ENCODE peak calls at places on chromosomes 7 and 10, in seven cellular contexts. H is SK-N-SH, D is A549, B is GM23338, W is HCT116, T is HepG2, M is HL-60. X is an unnamed sample.

GRCh38 chr7:135441791-135442190 is 68.1 kb downstream of the CNOT4 start:
- DNase-seq in H (no peak), D (peak), B (no peak), W (peak), T (no peak), M (no peak), X (peak)

GRCh38 chr10:70430489-70431445 is 10.7 kb downstream of the NODAL start:
- DNase-seq in H (no peak), D (no peak), B (peak), W (no peak), T (peak), M (no peak), X (no peak)

GRCh38 chr10:91593366-91593765 is 39.5 kb downstream of the PPP1R3C start:
- DNase-seq in H (no peak), D (no peak), B (no peak), W (no peak), T (no peak), M (no peak), X (no peak)

GRCh38 chr7:22858640-22859561 is 36.3 kb upstream of the TOMM7 start:
- DNase-seq in H (no peak), D (peak), B (no peak), W (peak), T (no peak), M (no peak), X (no peak)

GRCh38 chr10:110392860-110393732 is 88.4 kb upstream of the SMNDC1 start:
- DNase-seq in H (no peak), D (no peak), B (peak), W (no peak), T (no peak), M (no peak), X (no peak)

GRCh38 chr7:138935438-138936079 is 45.6 kb downstream of the KIAA1549 start:
- DNase-seq in H (peak), D (peak), B (no peak), W (peak), T (no peak), M (no peak), X (peak)

GRCh38 chr7:47852330-47853245 is 95.7 kb downstream of the PKD1L1 start:
- DNase-seq in H (peak), D (no peak), B (peak), W (no peak), T (no peak), M (no peak), X (no peak)

GRCh38 chr7:128692623-128693270 is 20.7 kb downstream of the GARIN1A start:
- DNase-seq in H (no peak), D (no peak), B (no peak), W (no peak), T (no peak), M (no peak), X (no peak)

GRCh38 chr10:28463676-28464395 is 69.1 kb upstream of the WAC start:
- DNase-seq in H (no peak), D (no peak), B (no peak), W (no peak), T (no peak), M (peak), X (no peak)

GRCh38 chr7:48443051-48443450 is 271.8 kb downstream of the ABCA13 start:
- DNase-seq in H (no peak), D (no peak), B (no peak), W (no peak), T (no peak), M (no peak), X (no peak)

GRCh38 chr7:28290496-28290895 is 109.9 kb upstream of the JAZF1 start:
- DNase-seq in H (no peak), D (no peak), B (no peak), W (no peak), T (no peak), M (no peak), X (no peak)

GRCh38 chr10:100886099-100886498 is 26.7 kb upstream of the SLF2 start:
- DNase-seq in H (no peak), D (no peak), B (no peak), W (no peak), T (no peak), M (no peak), X (no peak)

GRCh38 chr10:74213571-74214162 is 62.6 kb downstream of the ADK start:
- DNase-seq in H (peak), D (peak), B (peak), W (peak), T (peak), M (peak), X (no peak)

GRCh38 chr7:93284908-93285307 is 52.7 kb downstream of the VPS50 start:
- DNase-seq in H (no peak), D (no peak), B (no peak), W (no peak), T (no peak), M (no peak), X (no peak)

GRCh38 chr10:62765726-62766125 is 38.8 kb upstream of the ADO start:
- DNase-seq in H (no peak), D (no peak), B (no peak), W (no peak), T (no peak), M (no peak), X (no peak)

GRCh38 chr10:14414901-14415300 is 84.2 kb upstream of the FRMD4A start:
- DNase-seq in H (no peak), D (no peak), B (no peak), W (no peak), T (no peak), M (no peak), X (no peak)

GRCh38 chr7:89857767-89858166 is 296.5 kb upstream of the STEAP1 start:
- DNase-seq in H (no peak), D (no peak), B (no peak), W (no peak), T (no peak), M (no peak), X (no peak)

GRCh38 chr7:140417456-140418155 is 13.7 kb downstream of the RAB19 start:
- DNase-seq in H (no peak), D (no peak), B (no peak), W (no peak), T (no peak), M (no peak), X (no peak)

GRCh38 chr10:132692311-132692710 is 93.6 kb downstream of the NKX6-2 start:
- DNase-seq in H (no peak), D (no peak), B (no peak), W (no peak), T (no peak), M (no peak), X (no peak)

GRCh38 chr7:8389898-8390642 is 43.3 kb upstream of the NXPH1 start:
- DNase-seq in H (no peak), D (peak), B (peak), W (peak), T (no peak), M (no peak), X (no peak)

DNA sequence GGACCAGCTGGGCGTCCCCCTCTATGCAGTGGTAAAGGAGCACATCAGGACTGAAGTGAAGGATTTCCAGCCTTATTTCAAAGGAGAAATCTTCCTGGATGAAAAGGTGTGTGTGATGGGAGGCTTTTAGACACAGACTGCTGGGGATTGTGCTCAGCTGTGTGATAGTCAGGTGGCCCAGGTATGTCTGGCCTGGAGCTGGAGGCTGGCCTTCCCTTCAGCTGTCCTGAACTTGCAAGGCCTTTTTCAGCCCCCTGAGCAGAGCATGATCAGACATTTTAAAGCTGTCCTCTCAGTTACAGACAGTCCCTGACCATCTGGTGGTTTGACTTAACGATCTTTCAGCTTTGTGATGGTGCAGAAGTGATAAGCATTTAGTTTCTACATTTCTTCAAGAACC is 17.6 kb downstream of the PRXL2A start:
- DNase-seq in H (no peak), D (no peak), B (no peak), W (no peak), T (no peak), M (no peak), X (no peak)
- TF ChIP-seq REST in H (no peak), D (no peak), B (no peak), W (no peak), T (no peak), M (no peak), X (no peak)

GRCh38 chr10:48470115-48470892 is 134.6 kb downstream of the ARHGAP22 start:
- DNase-seq in H (peak), D (no peak), B (peak), W (no peak), T (no peak), M (no peak), X (no peak)
- TF ChIP-seq REST in H (no peak), D (no peak), B (no peak), W (no peak), T (no peak), M (no peak), X (no peak)

DNA sequence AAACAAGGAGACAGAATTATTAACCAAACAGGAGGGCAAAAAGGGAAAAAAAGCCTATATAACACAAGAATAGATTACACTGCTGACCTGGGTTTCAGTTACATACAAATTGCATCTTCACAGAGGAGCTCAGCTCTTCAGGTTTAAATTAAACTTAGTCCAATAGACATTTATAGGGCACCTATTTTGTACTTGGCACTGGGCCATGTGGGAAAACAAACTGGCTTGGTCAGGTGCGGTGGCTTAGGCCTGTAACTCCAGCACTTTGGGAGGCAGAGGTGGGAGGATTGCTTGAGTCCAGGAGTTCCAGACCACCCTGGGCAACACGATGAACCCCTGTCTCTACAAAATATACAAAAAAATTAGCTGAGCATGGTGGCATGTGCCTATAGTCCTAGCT is 62.3 kb upstream of the CCDC6 start:
- DNase-seq in H (no peak), D (no peak), B (no peak), W (no peak), T (no peak), M (no peak), X (no peak)
- TF ChIP-seq REST in H (no peak), D (no peak), B (no peak), W (no peak), T (no peak), M (no peak), X (no peak)

DNA sequence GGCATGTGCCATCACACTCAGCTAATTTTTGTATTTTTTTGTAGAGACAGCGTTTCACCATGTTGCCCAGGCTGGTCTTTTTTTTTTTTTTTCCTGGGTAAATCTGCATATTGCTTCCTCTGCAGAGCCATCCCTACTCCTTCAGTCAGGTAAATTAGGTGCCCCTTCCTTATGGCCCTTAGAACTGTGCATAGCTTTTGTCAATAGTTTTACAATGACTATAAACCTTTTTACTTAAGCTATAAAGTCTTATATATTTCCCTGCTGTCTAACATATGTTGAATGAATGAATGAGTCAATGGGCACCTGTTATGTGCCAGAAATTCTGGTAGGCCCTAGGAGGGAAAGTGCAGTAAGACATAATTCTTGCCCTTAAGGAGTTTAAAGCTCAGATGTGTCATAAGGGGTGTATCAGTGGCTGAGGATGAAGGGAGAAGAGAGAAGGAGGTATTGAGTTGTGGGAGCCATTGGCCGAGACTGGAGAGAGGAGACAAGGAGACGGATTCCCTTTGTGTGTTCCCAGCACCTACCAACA is 30.6 kb upstream of the UBE2D1 start:
- DNase-seq in H (no peak), D (no peak), B (no peak), W (no peak), T (no peak), M (no peak), X (no peak)
- TF ChIP-seq REST in H (no peak), D (no peak), B (no peak), W (no peak), T (no peak), M (no peak), X (no peak)

GRCh38 chr10:95235676-95236067 is 41.6 kb downstream of the ACSM6 start:
- DNase-seq in H (no peak), D (no peak), B (no peak), W (no peak), T (no peak), M (no peak), X (no peak)

GRCh38 chr10:95237376-95238170 is 43.5 kb downstream of the ACSM6 start:
- DNase-seq in H (no peak), D (no peak), B (no peak), W (no peak), T (no peak), M (no peak), X (no peak)

GRCh38 chr10:95234951-95235350 is 40.9 kb downstream of the ACSM6 start:
- DNase-seq in H (no peak), D (no peak), B (no peak), W (no peak), T (no peak), M (no peak), X (no peak)

GRCh38 chr10:95233377-95234034 is 39.5 kb downstream of the ACSM6 start:
- DNase-seq in H (no peak), D (no peak), B (no peak), W (no peak), T (no peak), M (no peak), X (no peak)

DNA sequence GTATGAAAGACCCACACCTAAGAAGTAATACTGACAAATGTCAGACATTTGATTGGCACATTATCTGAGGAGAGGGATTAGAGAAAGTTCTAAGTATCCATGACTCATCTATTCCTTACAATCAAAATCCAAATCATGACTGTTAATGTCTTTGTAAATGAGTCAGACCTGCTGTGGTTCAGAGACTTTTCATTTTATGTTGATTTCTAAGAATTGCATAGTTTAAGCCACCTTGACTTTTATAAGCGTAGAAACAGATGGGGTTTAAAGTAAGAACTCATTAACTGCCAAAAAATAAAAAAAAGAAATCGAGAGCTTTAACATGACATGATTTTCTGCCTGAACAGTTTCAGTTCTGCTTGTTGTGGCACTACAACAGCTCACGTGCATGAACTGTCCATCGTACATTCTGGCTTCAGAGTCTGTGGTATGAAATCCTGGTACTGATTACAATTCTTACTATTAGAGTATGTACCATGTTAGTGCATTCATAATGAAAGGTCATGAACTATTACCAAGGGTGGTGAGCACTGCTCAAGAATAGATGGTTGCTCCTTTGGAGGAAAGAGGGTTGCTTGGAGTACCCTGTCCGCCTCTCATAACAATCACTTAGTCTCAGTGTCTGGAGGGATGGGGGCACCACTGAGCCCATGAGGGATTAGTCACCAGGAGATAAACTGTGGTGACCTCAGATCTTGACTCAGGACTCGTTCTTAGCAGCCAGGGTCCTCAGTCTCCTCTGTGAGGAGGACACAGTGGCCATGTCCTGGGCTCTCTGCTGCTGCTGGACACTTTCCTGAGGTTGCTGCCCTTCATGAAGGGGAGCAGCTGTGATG is 42.2 kb downstream of the ACSM6 start:
- DNase-seq in H (no peak), D (no peak), B (no peak), W (peak), T (no peak), M (no peak), X (peak)
- TF ChIP-seq REST in H (no peak), D (no peak), B (no peak), W (no peak), T (no peak), M (no peak), X (no peak)

GRCh38 chr10:105413997-105414396 is 772.9 kb downstream of the SORCS3 start:
- DNase-seq in H (no peak), D (no peak), B (no peak), W (no peak), T (no peak), M (no peak), X (no peak)
- TF ChIP-seq REST in H (no peak), D (no peak), B (no peak), W (no peak), T (no peak), M (no peak), X (no peak)

DNA sequence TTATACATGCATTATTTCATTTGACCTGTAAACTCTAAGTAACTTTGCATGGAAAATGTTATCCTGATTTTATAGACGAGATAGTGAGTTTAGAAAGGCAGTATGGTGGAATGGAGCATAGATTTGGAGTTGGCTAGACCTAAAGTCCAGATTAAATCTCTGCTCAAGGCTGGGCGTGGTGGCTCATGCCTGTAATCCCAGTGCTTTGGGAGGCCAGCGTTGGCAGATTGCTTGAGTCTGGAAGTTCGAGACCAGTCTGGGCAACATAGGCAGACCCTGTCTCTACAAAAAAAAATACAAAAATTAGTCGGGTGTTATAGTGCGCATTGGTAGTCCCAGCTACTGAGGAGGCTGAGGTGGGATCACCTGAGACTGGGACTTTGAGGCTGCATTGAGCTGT is 9.4 kb downstream of the PTEN start:
- DNase-seq in H (no peak), D (no peak), B (no peak), W (no peak), T (no peak), M (no peak), X (no peak)
- TF ChIP-seq REST in H (no peak), D (no peak), B (no peak), W (no peak), T (no peak), M (no peak), X (no peak)

GRCh38 chr7:102284891-102285540 is 1.7 kb upstream of the SH2B2 start:
- DNase-seq in H (peak), D (no peak), B (no peak), W (no peak), T (no peak), M (peak), X (no peak)
- TF ChIP-seq REST in H (no peak), D (no peak), B (no peak), W (no peak), T (no peak), M (no peak), X (no peak)

GRCh38 chr7:133155121-133155520 is 73.2 kb upstream of the CHCHD3 start:
- DNase-seq in H (no peak), D (no peak), B (no peak), W (no peak), T (no peak), M (no peak), X (no peak)
- TF ChIP-seq REST in H (no peak), D (no peak), B (no peak), W (no peak), T (no peak), M (no peak), X (no peak)

GRCh38 chr7:68730871-68731403 is 867.3 kb upstream of the AUTS2 start:
- DNase-seq in H (no peak), D (no peak), B (no peak), W (no peak), T (peak), M (no peak), X (no peak)

GRCh38 chr7:68729361-68729760 is 868.9 kb upstream of the AUTS2 start:
- DNase-seq in H (no peak), D (no peak), B (no peak), W (no peak), T (no peak), M (no peak), X (no peak)

GRCh38 chr7:68733219-68734143 is 864.8 kb upstream of the AUTS2 start:
- DNase-seq in H (no peak), D (peak), B (no peak), W (no peak), T (no peak), M (no peak), X (no peak)

GRCh38 chr7:68726386-68726785 is 871.9 kb upstream of the AUTS2 start:
- DNase-seq in H (no peak), D (no peak), B (no peak), W (no peak), T (no peak), M (no peak), X (no peak)

GRCh38 chr7:68730194-68730593 is 868.1 kb upstream of the AUTS2 start:
- DNase-seq in H (no peak), D (peak), B (no peak), W (no peak), T (peak), M (no peak), X (no peak)
- TF ChIP-seq REST in H (no peak), D (no peak), B (no peak), W (no peak), T (no peak), M (no peak), X (no peak)